ENCODE peak calls at places on chromosome X, in nine cellular contexts. E, Z, N, I, T, F, K, C and S are unnamed samples.

GRCh38 chrX:119745283-119745848 is 13.0 kb upstream of the SOWAHD start:
- DNase-seq in C (no peak), T (no peak), N (no peak), F (no peak), K (no peak), E (no peak), I (no peak), Z (no peak), S (no peak)

GRCh38 chrX:12974217-12974796 is 603 bp upstream of the TMSB4X start:
- DNase-seq in N (no peak), T (no peak), I (peak), E (peak), C (no peak), Z (no peak), K (peak), F (peak), S (peak)

GRCh38 chrX:105126201-105126600 is 94.3 kb downstream of the TEX13A start:
- DNase-seq in I (no peak), Z (no peak), F (no peak), N (no peak), K (no peak), C (peak), T (peak), E (no peak), S (no peak)

GRCh38 chrX:153643431-153644351 is 3.3 kb upstream of the DUSP9 start:
- DNase-seq in E (no peak), Z (no peak), C (peak), T (no peak), I (peak), F (no peak), N (no peak), K (no peak), S (peak)

GRCh38 chrX:21926116-21926515 is 14.4 kb upstream of the SMS start:
- DNase-seq in Z (no peak), K (peak), I (no peak), C (no peak), T (no peak), E (peak), F (no peak), N (no peak), S (no peak)

GRCh38 chrX:16022580-16023170 is 100.7 kb upstream of the GRPR start:
- DNase-seq in Z (no peak), K (no peak), I (no peak), F (no peak), E (peak), C (peak), T (no peak), N (no peak), S (no peak)

GRCh38 chrX:47302396-47302795 is 68.0 kb upstream of the ZNF157 start:
- DNase-seq in T (no peak), N (no peak), E (no peak), K (no peak), Z (no peak), F (no peak), I (no peak), C (no peak), S (no peak)

GRCh38 chrX:16312761-16313623 is 145.7 kb downstream of the MAGEB17 start:
- DNase-seq in I (no peak), N (no peak), Z (no peak), F (no peak), C (no peak), E (no peak), T (no peak), K (no peak), S (no peak)

GRCh38 chrX:15675490-15675921 is 10.9 kb upstream of the CLTRN start:
- DNase-seq in K (peak), C (peak), T (peak), Z (peak), F (peak), I (peak), N (peak), E (peak), S (peak)

GRCh38 chrX:150421816-150422215 is 58.7 kb downstream of the MAMLD1 start:
- DNase-seq in E (peak), Z (no peak), T (no peak), N (no peak), F (no peak), K (no peak), C (peak), I (no peak), S (no peak)